ENCODE peak calls at places on chromosomes 5 and 9, in four cellular contexts. Q is NCI-H1417; A is stimulated activated CD8-positive, alpha-beta memory T cell treated with anti-CD3 and anti-CD28 coated beads, Interleukin-2, amount 100 ng/mL, for 1 hour; X is NCI-H82. Z is an unnamed sample.

GRCh38 chr5:157126-157715 is 34.1 kb upstream of the LRRC14B start:
- DNase-seq in Q (no peak), A (no peak), X (no peak), Z (no peak)

GRCh38 chr9:133103183-133103986 is 17.7 kb downstream of the RALGDS start:
- DNase-seq in Q (peak; percentile 78), A (peak; percentile 42), X (peak; percentile 29), Z (peak; percentile 77)

GRCh38 chr9:75851917-75852316 is 38.6 kb upstream of the PCSK5 start:
- DNase-seq in Q (no peak), A (no peak), X (no peak), Z (no peak)

GRCh38 chr9:92963831-92964606 is 16.7 kb downstream of the FGD3 start:
- DNase-seq in Q (peak; percentile 10), A (peak; percentile 36), X (no peak), Z (peak; percentile 17)

GRCh38 chr9:11743356-11743755 is 949.8 kb upstream of the TYRP1 start:
- DNase-seq in Q (no peak), A (no peak), X (no peak), Z (no peak)

GRCh38 chr9:2486988-2487387 is 134.6 kb upstream of the VLDLR start:
- DNase-seq in Q (no peak), A (no peak), X (no peak), Z (no peak)

GRCh38 chr9:98767196-98767595 is 29.2 kb downstream of the ANKS6 start:
- DNase-seq in Q (no peak), A (no peak), X (no peak), Z (peak; percentile 3)

GRCh38 chr5:36607114-36607561 is 732 bp downstream of the SLC1A3 start:
- DNase-seq in Q (peak; percentile 70), A (no peak), X (peak; percentile 80), Z (peak; percentile 53)

GRCh38 chr9:78707481-78707977 is 410.6 kb downstream of the PSAT1 start:
- DNase-seq in Q (no peak), A (no peak), X (no peak), Z (no peak)

GRCh38 chr5:143168171-143168681 is 235.3 kb downstream of the NR3C1 start:
- DNase-seq in Q (no peak), A (no peak), X (no peak), Z (no peak)

GRCh38 chr5:172133359-172134029 is 54.5 kb downstream of the STK10 start:
- DNase-seq in Q (no peak), A (no peak), X (no peak), Z (no peak)

GRCh38 chr9:26939934-26940711 is 6.9 kb downstream of the PLAA start:
- DNase-seq in Q (no peak), A (no peak), X (no peak), Z (no peak)

GRCh38 chr5:1480217-1480616 is 35.0 kb upstream of the SLC6A3 start:
- DNase-seq in Q (no peak), A (no peak), X (no peak), Z (no peak)

GRCh38 chr5:114238771-114239313 is 123.0 kb upstream of the KCNN2 start:
- DNase-seq in Q (no peak), A (no peak), X (no peak), Z (no peak)

GRCh38 chr5:83426855-83427254 is 44.7 kb upstream of the VCAN start:
- DNase-seq in Q (no peak), A (no peak), X (no peak), Z (no peak)

GRCh38 chr5:150774145-150774544 is 4.4 kb upstream of the SMIM3 start:
- DNase-seq in Q (no peak), A (no peak), X (no peak), Z (no peak)

GRCh38 chr5:160269017-160269416 is 39.7 kb downstream of the FABP6 start:
- DNase-seq in Q (peak; percentile 20), A (no peak), X (no peak), Z (no peak)

GRCh38 chr9:134477342-134477925 is 151.2 kb downstream of the RXRA start:
- DNase-seq in Q (no peak), A (no peak), X (peak; percentile 90), Z (peak; percentile 87)

GRCh38 chr9:7103382-7104170 is 345.8 kb downstream of the KDM4C start:
- DNase-seq in Q (no peak), A (no peak), X (peak; percentile 2), Z (no peak)

GRCh38 chr5:145775893-145776444 is 59.2 kb downstream of the PRELID2 start:
- DNase-seq in Q (no peak), A (no peak), X (no peak), Z (no peak)

GRCh38 chr5:1118738-1119137 is 6.9 kb upstream of the SLC12A7 start:
- DNase-seq in Q (no peak), A (no peak), X (no peak), Z (no peak)

GRCh38 chr9:127340721-127341120 is 56.2 kb upstream of the SLC2A8 start:
- DNase-seq in Q (no peak), A (no peak), X (no peak), Z (no peak)

GRCh38 chr9:124218438-124219289 is 39.1 kb upstream of the NEK6 start:
- DNase-seq in Q (no peak), A (no peak), X (no peak), Z (no peak)

GRCh38 chr5:55278778-55279177 is 28.7 kb downstream of the DHX29 start:
- DNase-seq in Q (no peak), A (no peak), X (no peak), Z (no peak)

GRCh38 chr5:152124413-152125082 is 199.9 kb upstream of the GLRA1 start:
- DNase-seq in Q (peak; percentile 64), A (no peak), X (no peak), Z (no peak)

GRCh38 chr9:87898151-87898550 is 15.5 kb downstream of the SPATA31E1 start:
- DNase-seq in Q (no peak), A (no peak), X (no peak), Z (no peak)

GRCh38 chr9:81776390-81776789 is 87.0 kb upstream of the TLE1 start:
- DNase-seq in Q (peak; percentile 11), A (no peak), X (peak; percentile 19), Z (no peak)

GRCh38 chr9:86064220-86064619 is 35.1 kb downstream of the GOLM1 start:
- DNase-seq in Q (no peak), A (no peak), X (peak; percentile 75), Z (peak; percentile 76)

GRCh38 chr5:5711112-5711511 is 288.6 kb downstream of the ICE1 start:
- DNase-seq in Q (peak; percentile 56), A (no peak), X (no peak), Z (no peak)

GRCh38 chr9:5714501-5715401 is 85.8 kb downstream of the RIC1 start:
- DNase-seq in Q (peak; percentile 1), A (no peak), X (no peak), Z (peak; percentile 26)

GRCh38 chr5:150461231-150461630 is 11.7 kb upstream of the RPS14 start:
- DNase-seq in Q (peak; percentile 92), A (no peak), X (peak; percentile 83), Z (no peak)

GRCh38 chr9:75033789-75034473 is 5.8 kb upstream of the CARNMT1 start:
- DNase-seq in Q (peak; percentile 9), A (no peak), X (no peak), Z (no peak)

GRCh38 chr5:38434981-38435710 is 121.3 kb downstream of the LIFR start:
- DNase-seq in Q (no peak), A (no peak), X (no peak), Z (no peak)

GRCh38 chr5:147445951-147446350 is 63.9 kb downstream of the DPYSL3 start:
- DNase-seq in Q (no peak), A (no peak), X (no peak), Z (no peak)

GRCh38 chr9:126724226-126724625 is 80.6 kb upstream of the ZBTB43 start:
- DNase-seq in Q (no peak), A (no peak), X (no peak), Z (no peak)

GRCh38 chr5:72007336-72008111 is 99.8 kb upstream of the MAP1B start:
- DNase-seq in Q (no peak), A (no peak), X (peak; percentile 67), Z (no peak)

Z was measured in D341Med.